ENCODE peak calls at places on chromosomes 5 and 9, in six cellular contexts. I is SK-N-SH, K is PC-3, V is MM.1S, R is Karpas-422, M is HCT116. D is an unnamed sample.

GRCh38 chr5:170296935-170297588 is 515 bp downstream of the LCP2 start:
- DNase-seq in I (no peak), K (no peak), V (peak; percentile 43), R (no peak), M (no peak), D (no peak)

GRCh38 chr5:117761190-117761589 is 1186.6 kb upstream of the SEMA6A start:
- DNase-seq in I (no peak), K (no peak), V (peak; percentile 18), R (no peak), M (no peak), D (no peak)

GRCh38 chr5:7329712-7330111 is 66.2 kb upstream of the ADCY2 start:
- DNase-seq in I (no peak), K (no peak), V (no peak), R (no peak), M (no peak), D (peak; percentile 14)

GRCh38 chr5:65539827-65540226 is 23.1 kb downstream of the CENPK start:
- DNase-seq in I (no peak), K (peak; percentile 30), V (no peak), R (no peak), M (no peak), D (peak; percentile 10)

GRCh38 chr5:33336911-33337620 is 103.7 kb upstream of the TARS1 start:
- DNase-seq in I (no peak), K (no peak), V (no peak), R (no peak), M (no peak), D (peak; percentile 15)

GRCh38 chr9:136171801-136172411 is 33.0 kb downstream of the LHX3 start:
- DNase-seq in I (no peak), K (peak; percentile 10), V (no peak), R (no peak), M (no peak), D (no peak)

GRCh38 chr9:98142182-98142924 is 23.3 kb upstream of the TRIM14 start:
- DNase-seq in I (peak; percentile 49), K (peak; percentile 88), V (no peak), R (no peak), M (no peak), D (no peak)

GRCh38 chr5:149452007-149452664 is 73.0 kb upstream of the IL17B start:
- DNase-seq in I (peak; percentile 37), K (no peak), V (no peak), R (no peak), M (no peak), D (peak; percentile 43)

GRCh38 chr9:112048924-112049785 is 125.9 kb downstream of the SUSD1 start:
- DNase-seq in I (no peak), K (no peak), V (no peak), R (no peak), M (no peak), D (peak; percentile 85)

GRCh38 chr9:100204796-100205195 is 105.8 kb downstream of the INVS start:
- DNase-seq in I (no peak), K (no peak), V (no peak), R (no peak), M (no peak), D (no peak)

GRCh38 chr9:121910491-121911040 is 182.5 kb downstream of the TTLL11 start:
- DNase-seq in I (no peak), K (no peak), V (no peak), R (no peak), M (no peak), D (no peak)

GRCh38 chr9:17520264-17521058 is 58.4 kb upstream of the SH3GL2 start:
- DNase-seq in I (no peak), K (no peak), V (no peak), R (no peak), M (no peak), D (no peak)

GRCh38 chr9:89491688-89492087 is 6.2 kb downstream of the SEMA4D start:
- DNase-seq in I (no peak), K (no peak), V (no peak), R (no peak), M (no peak), D (no peak)

GRCh38 chr5:149380466-149381121 is 1.5 kb upstream of the IL17B start:
- DNase-seq in I (no peak), K (no peak), V (no peak), R (no peak), M (no peak), D (no peak)

GRCh38 chr9:86629530-86629929 is 275.3 kb upstream of the TUT7 start:
- DNase-seq in I (no peak), K (no peak), V (no peak), R (no peak), M (no peak), D (no peak)

GRCh38 chr9:35826071-35826701 is 2.3 kb downstream of the FAM221B start:
- DNase-seq in I (peak; percentile 64), K (peak; percentile 64), V (peak; percentile 70), R (peak; percentile 83), M (peak; percentile 44), D (peak; percentile 77)

GRCh38 chr5:73447234-73448071 is 1.1 kb downstream of the FOXD1 start:
- DNase-seq in I (peak; percentile 77), K (peak; percentile 38), V (peak; percentile 55), R (peak; percentile 57), M (no peak), D (peak; percentile 88)

GRCh38 chr5:124669956-124670671 is 76.3 kb downstream of the ZNF608 start:
- DNase-seq in I (no peak), K (no peak), V (no peak), R (no peak), M (no peak), D (peak; percentile 78)

GRCh38 chr9:133926165-133926856 is 65.8 kb downstream of the VAV2 start:
- DNase-seq in I (no peak), K (no peak), V (no peak), R (no peak), M (no peak), D (no peak)

GRCh38 chr9:133929599-133929998 is 62.5 kb downstream of the VAV2 start:
- DNase-seq in I (no peak), K (no peak), V (no peak), R (no peak), M (no peak), D (no peak)

GRCh38 chr9:133924453-133924852 is 67.7 kb downstream of the VAV2 start:
- DNase-seq in I (no peak), K (no peak), V (no peak), R (no peak), M (no peak), D (no peak)

GRCh38 chr9:133928248-133928764 is 63.8 kb downstream of the VAV2 start:
- DNase-seq in I (no peak), K (no peak), V (no peak), R (no peak), M (no peak), D (no peak)

DNA sequence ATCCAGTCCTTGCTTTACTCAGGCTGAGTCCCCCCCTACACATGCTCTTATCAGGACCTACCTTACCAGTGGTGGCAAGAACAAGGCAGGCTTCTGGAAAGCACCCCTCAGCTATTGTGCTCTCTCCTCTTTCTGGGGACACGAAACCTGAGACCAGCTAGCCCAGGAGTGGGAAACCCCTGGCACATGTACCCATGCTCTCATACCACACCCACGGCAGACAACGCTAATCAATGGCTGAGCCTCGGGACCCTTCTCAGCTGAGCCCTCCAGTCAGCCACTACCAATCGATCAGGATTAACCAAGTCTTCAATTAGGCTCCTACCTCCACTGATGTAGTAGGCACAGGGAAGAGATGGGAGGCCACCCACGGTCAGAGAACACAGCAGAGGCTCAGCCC is 65.1 kb downstream of the VAV2 start:
- DNase-seq in I (no peak), K (no peak), V (no peak), R (no peak), M (no peak), D (no peak)
- H3K9ac ChIP-seq in I (no peak overlapping the region), K (no peak overlapping the region), V (no peak overlapping the region), R (no peak overlapping the region), M (no peak overlapping the region), D (no peak overlapping the region)

DNA sequence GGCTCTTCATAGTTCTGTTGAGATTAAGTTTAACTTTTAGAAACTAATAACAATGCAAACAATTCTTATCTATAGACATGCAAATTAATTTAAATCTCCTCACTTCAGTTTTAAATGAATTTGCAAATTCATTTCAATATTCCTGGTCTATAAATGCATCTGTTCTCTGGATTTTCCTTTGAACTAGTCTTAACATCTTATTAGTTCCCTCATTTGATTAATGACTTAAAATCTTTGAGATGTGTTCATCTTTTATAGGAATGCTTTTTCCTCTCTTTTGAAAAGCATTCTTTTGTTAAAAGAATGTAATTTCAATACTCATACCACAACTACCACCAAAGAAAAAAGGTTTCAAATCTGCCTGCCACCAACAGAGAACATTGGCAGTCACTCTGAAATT is 169.4 kb downstream of the RASEF start:
- DNase-seq in I (no peak), K (no peak), V (no peak), R (no peak), M (no peak), D (no peak)
- H3K9me2 ChIP-seq in I (no peaks in the 10 kb centered on the region), K (no peaks in the 10 kb centered on the region), V (no peaks in the 10 kb centered on the region), R (no peaks in the 10 kb centered on the region), M (no peaks in the 10 kb centered on the region), D (no peaks in the 10 kb centered on the region)

DNA sequence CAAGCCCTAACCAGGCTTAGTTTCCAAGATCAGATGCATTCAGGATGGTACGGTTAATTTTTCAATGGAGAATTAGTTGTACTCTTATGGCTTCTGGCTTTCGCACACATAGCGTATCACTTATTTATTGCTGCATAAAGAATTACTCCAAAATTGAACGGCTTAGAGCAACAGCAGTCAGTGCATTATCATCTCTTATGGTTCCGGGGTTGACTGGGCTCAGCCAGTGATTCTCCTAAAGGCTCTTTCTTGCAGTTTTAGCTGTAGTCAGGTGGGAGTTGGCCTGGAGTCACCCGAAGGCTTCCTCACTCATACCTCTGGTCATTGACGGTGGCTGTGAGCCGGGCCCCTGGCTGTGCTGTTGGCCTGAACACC is 595 bp upstream of the GRHPR start:
- DNase-seq in I (no peak), K (no peak), V (no peak), R (no peak), M (no peak), D (peak; percentile 27)
- H3K4me1 ChIP-seq in I (peaks cover 13% of the 10 kb centered on the region), K (peaks cover 21% of the 10 kb centered on the region), V (peaks cover 9% of the 10 kb centered on the region), R (peaks cover 59% of the 10 kb centered on the region), M (peaks cover 4% of the 10 kb centered on the region), D (peaks cover 15% of the 10 kb centered on the region)

GRCh38 chr9:78707481-78707977 is 410.6 kb downstream of the PSAT1 start:
- DNase-seq in I (no peak), K (peak; percentile 58), V (peak; percentile 84), R (peak; percentile 44), M (no peak), D (peak; percentile 65)
- H3K9ac ChIP-seq in I (peak overlapping the region; percentile 46), K (no peak overlapping the region), V (no peak overlapping the region), R (no peak overlapping the region), M (no peak overlapping the region), D (peak overlapping the region; percentile 45)

DNA sequence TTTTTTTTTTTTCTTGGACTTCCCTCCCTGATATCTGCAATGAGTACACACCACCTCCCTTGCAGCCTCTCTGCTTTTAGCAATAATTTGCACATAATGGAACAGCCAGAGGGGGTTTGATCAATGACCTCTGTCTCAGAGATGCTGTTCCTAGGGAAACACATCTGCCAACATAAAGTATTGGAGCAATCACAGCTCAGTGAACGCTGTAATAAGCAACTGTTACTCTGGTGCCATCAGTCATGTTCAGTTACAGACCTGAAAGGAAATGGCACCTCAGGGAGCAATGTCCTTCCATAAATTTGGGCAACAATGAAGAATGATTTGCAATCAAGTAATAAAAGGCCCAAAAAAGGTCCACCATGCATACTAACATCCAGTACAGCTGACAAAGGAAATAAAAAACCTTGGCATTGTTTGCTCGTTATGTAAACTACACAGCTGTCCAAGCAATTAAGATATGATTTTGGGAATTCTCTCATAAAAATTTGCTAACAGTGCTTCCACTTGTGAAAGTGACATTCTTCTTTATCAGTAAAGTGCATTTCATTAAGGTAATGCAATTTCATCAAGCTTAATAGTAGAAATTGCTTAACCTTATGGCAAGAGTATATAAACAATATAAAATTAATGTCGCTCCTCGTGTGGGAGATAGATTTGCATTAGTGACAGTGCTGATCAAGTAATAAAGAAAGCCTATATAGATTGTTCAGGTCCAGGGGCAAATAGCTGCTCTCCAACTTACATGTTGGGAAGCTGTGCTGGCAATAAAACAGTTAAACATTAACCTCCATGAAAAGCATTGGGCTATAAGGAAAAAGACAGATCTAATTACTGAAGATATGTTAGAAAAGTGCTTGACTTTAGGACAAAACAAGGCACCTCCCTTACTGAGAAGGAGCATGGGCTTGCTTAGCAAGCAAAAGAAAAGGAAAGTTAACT is 167.7 kb downstream of the RASEF start:
- DNase-seq in I (peak; percentile 41), K (no peak), V (no peak), R (no peak), M (no peak), D (no peak)
- H3K9me2 ChIP-seq in I (no peaks in the 10 kb centered on the region), K (no peaks in the 10 kb centered on the region), V (no peaks in the 10 kb centered on the region), R (no peaks in the 10 kb centered on the region), M (no peaks in the 10 kb centered on the region), D (no peaks in the 10 kb centered on the region)

D was measured in GM23248.